ENCODE peak calls at places on chromosomes 3 and 15, in five cellular contexts. P is Peyer's patch, G is transverse colon, X is body of pancreas, M is suprapubic skin. T is an unnamed sample.

GRCh38 chr3:61561374-61562041 is at the start of gene PTPRG:
- DNase-seq in G (peak; percentile 89), M (peak; percentile 93), P (peak; percentile 88), X (peak; percentile 94), T (peak; percentile 90)

GRCh38 chr3:9339750-9340449 is 23.0 kb upstream of the THUMPD3 start:
- DNase-seq in P (no peak), M (no peak), X (no peak), G (no peak), T (no peak)

GRCh38 chr15:90892498-90893174 is 8.3 kb downstream of the FES start:
- DNase-seq in G (no peak), X (no peak), P (no peak), M (no peak), T (no peak)

GRCh38 chr3:151568095-151568685 is 107.3 kb upstream of the IGSF10 start:
- DNase-seq in P (no peak), M (no peak), G (no peak), X (no peak), T (no peak)

GRCh38 chr3:125186261-125186770 is 26.2 kb downstream of the SLC12A8 start:
- DNase-seq in G (no peak), P (no peak), M (no peak), X (no peak), T (no peak)

GRCh38 chr15:56783857-56784661 is 50.8 kb upstream of the ZNF280D start:
- DNase-seq in G (no peak), M (no peak), X (no peak), P (no peak), T (no peak)

GRCh38 chr3:8386221-8386620 is 115.4 kb upstream of the LMCD1 start:
- DNase-seq in X (no peak), M (no peak), P (no peak), G (no peak), T (no peak)

GRCh38 chr3:48507256-48508061 is 3.5 kb upstream of the SHISA5 start:
- DNase-seq in M (no peak), X (peak; percentile 77), P (peak; percentile 88), G (peak; percentile 67), T (peak; percentile 68)

GRCh38 chr3:72193768-72194463 is 409.0 kb upstream of the PROK2 start:
- DNase-seq in P (no peak), G (no peak), X (no peak), M (no peak), T (no peak)

GRCh38 chr3:132535575-132536441 is 61.3 kb upstream of the ACKR4 start:
- DNase-seq in M (peak; percentile 80), P (peak; percentile 85), G (peak; percentile 52), X (peak; percentile 78), T (peak; percentile 74)

GRCh38 chr3:72439321-72440183 is 408.7 kb downstream of the SHQ1 start:
- DNase-seq in X (no peak), P (no peak), M (no peak), G (no peak), T (no peak)

GRCh38 chr3:14448756-14449728 is 46.6 kb downstream of the SLC6A6 start:
- DNase-seq in G (no peak), X (no peak), P (no peak), M (no peak), T (no peak)

GRCh38 chr15:31435891-31436628 is 109.4 kb downstream of the KLF13 start:
- DNase-seq in X (no peak), P (peak; percentile 69), M (no peak), G (no peak), T (no peak)

GRCh38 chr15:70066422-70066821 is 31.3 kb downstream of the TLE3 start:
- DNase-seq in M (no peak), G (no peak), X (no peak), P (no peak), T (no peak)

GRCh38 chr3:182104811-182105316 is 393.1 kb downstream of the SOX2 start:
- DNase-seq in X (no peak), P (no peak), M (no peak), G (no peak), T (no peak)

GRCh38 chr15:69790632-69791031 is 307.1 kb downstream of the TLE3 start:
- DNase-seq in G (no peak), P (peak; percentile 29), X (no peak), M (no peak), T (no peak)

GRCh38 chr3:170809021-170809974 is 60.7 kb downstream of the RPL22L1 start:
- DNase-seq in X (peak; percentile 40), G (peak; percentile 21), M (no peak), P (peak; percentile 70), T (peak; percentile 63)

GRCh38 chr3:100087203-100087602 is 27.1 kb downstream of the FILIP1L start:
- DNase-seq in X (no peak), P (no peak), M (no peak), G (no peak), T (no peak)

GRCh38 chr15:45583731-45584639 is 3.2 kb upstream of the BLOC1S6 start:
- DNase-seq in P (no peak), G (no peak), X (no peak), M (no peak), T (peak; percentile 59)

GRCh38 chr3:187150599-187150998 is 11.3 kb upstream of the RPL39L start:
- DNase-seq in P (peak; percentile 84), X (peak; percentile 31), G (peak; percentile 38), M (no peak), T (no peak)

GRCh38 chr3:194688207-194688711 is 2.6 kb downstream of the FAM43A start:
- DNase-seq in M (no peak), G (peak; percentile 61), P (peak; percentile 86), X (peak; percentile 26), T (no peak)

GRCh38 chr15:89912145-89912673 is 543 bp downstream of the ARPIN start:
- DNase-seq in G (peak; percentile 74), X (peak; percentile 68), M (peak; percentile 82), P (peak; percentile 70), T (peak; percentile 46)

GRCh38 chr3:183178833-183179549 is 16.5 kb upstream of the LAMP3 start:
- DNase-seq in P (peak; percentile 49), G (peak; percentile 39), M (no peak), X (peak; percentile 55), T (no peak)

GRCh38 chr3:61464785-61465184 is 96.6 kb upstream of the PTPRG start:
- DNase-seq in X (no peak), P (no peak), M (no peak), G (no peak), T (no peak)

GRCh38 chr3:61043156-61043555 is 208.1 kb downstream of the FHIT start:
- DNase-seq in M (no peak), X (no peak), P (no peak), G (no peak), T (no peak)

GRCh38 chr15:97600190-97600589 is 360.3 kb upstream of the ARRDC4 start:
- DNase-seq in P (no peak), X (no peak), M (no peak), G (no peak), T (no peak)

GRCh38 chr15:42071717-42072116 is 22.6 kb downstream of the PLA2G4D start:
- DNase-seq in P (no peak), X (no peak), M (peak; percentile 58), G (no peak), T (peak; percentile 6)

GRCh38 chr3:65138531-65138930 is 450.7 kb upstream of the ADAMTS9 start:
- DNase-seq in P (no peak), G (no peak), X (no peak), M (no peak), T (no peak)

GRCh38 chr15:57461541-57461940 is 85.2 kb downstream of the CGNL1 start:
- DNase-seq in X (no peak), G (no peak), M (no peak), P (no peak), T (no peak)

GRCh38 chr3:63988943-63989342 is 34.4 kb downstream of the PSMD6 start:
- DNase-seq in M (no peak), G (no peak), X (no peak), P (no peak), T (no peak)

GRCh38 chr3:171965088-171965712 is 74.2 kb upstream of the FNDC3B start:
- DNase-seq in G (no peak), X (no peak), M (no peak), P (no peak), T (no peak)

GRCh38 chr3:171970301-171970788 is 69.0 kb upstream of the FNDC3B start:
- DNase-seq in P (no peak), X (no peak), G (no peak), M (no peak), T (no peak)

GRCh38 chr3:171966533-171967136 is 72.7 kb upstream of the FNDC3B start:
- DNase-seq in X (no peak), G (no peak), P (no peak), M (no peak), T (no peak)

GRCh38 chr3:171967932-171968678 is 71.3 kb upstream of the FNDC3B start:
- DNase-seq in X (no peak), P (no peak), G (no peak), M (no peak), T (no peak)

GRCh38 chr3:171967137-171967783 is 72.1 kb upstream of the FNDC3B start:
- DNase-seq in X (no peak), P (no peak), M (no peak), G (no peak), T (no peak)
- H3K4me1 ChIP-seq in X (peaks cover 11% of the 10 kb centered on the region), P (no peaks in the 10 kb centered on the region), M (peaks cover 13% of the 10 kb centered on the region), G (peaks cover 11% of the 10 kb centered on the region), T (no peaks in the 10 kb centered on the region)

GRCh38 chr3:6119367-6119766 is 741.5 kb upstream of the GRM7 start:
- DNase-seq in X (no peak), M (no peak), P (no peak), G (no peak), T (no peak)
- H3K9me3 ChIP-seq in X (no peaks in the 10 kb centered on the region), M (no peaks in the 10 kb centered on the region), P (no peaks in the 10 kb centered on the region), G (no peaks in the 10 kb centered on the region), T (no peaks in the 10 kb centered on the region)

GRCh38 chr3:119293761-119294401 is at the start of gene ARHGAP31:
- DNase-seq in G (peak; percentile 71), X (peak; percentile 57), M (peak; percentile 82), P (peak; percentile 85), T (peak; percentile 64)
- TF ChIP-seq POLR2A in G (peak; percentile 19), X (no peak), M (no peak), P (no peak), T (no peak)

GRCh38 chr3:39180546-39181346 is 11.6 kb downstream of the XIRP1 start:
- DNase-seq in X (peak; percentile 98), P (peak; percentile 98), M (peak; percentile 95), G (peak; percentile 97), T (peak; percentile 90)
- H3K4me1 ChIP-seq in X (peaks cover 61% of the 10 kb centered on the region), P (peaks cover 6% of the 10 kb centered on the region), M (peaks cover 56% of the 10 kb centered on the region), G (peaks cover 27% of the 10 kb centered on the region), T (peaks cover 33% of the 10 kb centered on the region)

GRCh38 chr3:30548605-30549004 is 57.8 kb upstream of the TGFBR2 start:
- DNase-seq in G (no peak), M (no peak), X (no peak), P (no peak), T (no peak)
- H3K9me3 ChIP-seq in G (no peaks in the 10 kb centered on the region), M (no peaks in the 10 kb centered on the region), X (no peaks in the 10 kb centered on the region), P (no peaks in the 10 kb centered on the region), T (no peaks in the 10 kb centered on the region)

GRCh38 chr15:64808785-64809453 is 16.5 kb downstream of the PIF1 start:
- DNase-seq in P (no peak), G (no peak), M (no peak), X (no peak), T (no peak)
- TF ChIP-seq POLR2A in P (no peak), G (no peak), M (no peak), X (no peak), T (no peak)

T was measured in adrenal gland.